ENCODE peak calls at places on chromosomes 3 and 15, in five cellular contexts. N is stomach, C is sigmoid colon, U is Panc1, J is GM12892. L is an unnamed sample.

GRCh38 chr15:89378699-89379422 is 44.2 kb upstream of the POLG start:
- DNase-seq in N (no peak), C (no peak), U (no peak), J (no peak), L (no peak)

GRCh38 chr3:129313983-129314756 is 35.5 kb downstream of the HMCES start:
- DNase-seq in N (no peak), C (no peak), U (no peak), J (no peak), L (peak; percentile 27)

GRCh38 chr3:127103116-127103515 is 89.8 kb upstream of the PRR23E start:
- DNase-seq in N (no peak), C (no peak), U (no peak), J (no peak), L (no peak)

GRCh38 chr3:192444096-192444790 is 283.1 kb downstream of the FGF12 start:
- DNase-seq in N (peak; percentile 67), C (peak; percentile 72), U (peak; percentile 51), J (peak; percentile 17), L (peak; percentile 45)

GRCh38 chr3:128054363-128054762 is 2.1 kb downstream of the SEC61A1 start:
- DNase-seq in N (no peak), C (no peak), U (no peak), J (no peak), L (no peak)

GRCh38 chr3:175212896-175213295 is 353.8 kb downstream of the NAALADL2 start:
- DNase-seq in N (no peak), C (no peak), U (no peak), J (no peak), L (no peak)

GRCh38 chr15:83837946-83838571 is 184.1 kb downstream of the ADAMTSL3 start:
- DNase-seq in N (peak; percentile 27), C (no peak), U (no peak), J (no peak), L (no peak)

GRCh38 chr3:138036572-138036971 is 26.6 kb downstream of the CLDN18 start:
- DNase-seq in N (no peak), C (no peak), U (no peak), J (no peak), L (no peak)

GRCh38 chr3:62143843-62144450 is 229.4 kb downstream of the FEZF2 start:
- DNase-seq in N (no peak), C (no peak), U (no peak), J (no peak), L (no peak)

GRCh38 chr15:82985688-82986441 is at the start of gene RAMAC:
- DNase-seq in N (peak; percentile 95), C (peak; percentile 97), U (peak; percentile 91), J (peak; percentile 72), L (peak; percentile 93)

GRCh38 chr3:161851941-161852566 is 355.4 kb downstream of the OTOL1 start:
- DNase-seq in N (peak; percentile 57), C (peak; percentile 42), U (peak; percentile 52), J (peak; percentile 1), L (peak; percentile 64)

GRCh38 chr15:31871159-31871886 is 159.0 kb upstream of the CHRNA7 start:
- DNase-seq in N (no peak), C (no peak), U (no peak), J (no peak), L (no peak)

GRCh38 chr3:61866143-61866542 is 304.8 kb downstream of the PTPRG start:
- DNase-seq in N (no peak), C (no peak), U (no peak), J (no peak), L (no peak)

GRCh38 chr15:24956131-24956838 is 1.5 kb downstream of the SNRPN start:
- DNase-seq in N (peak; percentile 74), C (peak; percentile 90), U (peak; percentile 25), J (peak; percentile 29), L (peak; percentile 78)

GRCh38 chr15:35450492-35450891 is 95.5 kb downstream of the DPH6 start:
- DNase-seq in N (no peak), C (no peak), U (no peak), J (no peak), L (no peak)

GRCh38 chr3:133892546-133893231 is 3.0 kb downstream of the RAB6B start:
- DNase-seq in N (no peak), C (no peak), U (no peak), J (no peak), L (no peak)

GRCh38 chr3:183317886-183318845 is 65.1 kb downstream of the B3GNT5 start:
- DNase-seq in N (no peak), C (no peak), U (no peak), J (no peak), L (no peak)

GRCh38 chr15:99142562-99142961 is 37.7 kb downstream of the SYNM start:
- DNase-seq in N (no peak), C (no peak), U (no peak), J (no peak), L (no peak)

DNA sequence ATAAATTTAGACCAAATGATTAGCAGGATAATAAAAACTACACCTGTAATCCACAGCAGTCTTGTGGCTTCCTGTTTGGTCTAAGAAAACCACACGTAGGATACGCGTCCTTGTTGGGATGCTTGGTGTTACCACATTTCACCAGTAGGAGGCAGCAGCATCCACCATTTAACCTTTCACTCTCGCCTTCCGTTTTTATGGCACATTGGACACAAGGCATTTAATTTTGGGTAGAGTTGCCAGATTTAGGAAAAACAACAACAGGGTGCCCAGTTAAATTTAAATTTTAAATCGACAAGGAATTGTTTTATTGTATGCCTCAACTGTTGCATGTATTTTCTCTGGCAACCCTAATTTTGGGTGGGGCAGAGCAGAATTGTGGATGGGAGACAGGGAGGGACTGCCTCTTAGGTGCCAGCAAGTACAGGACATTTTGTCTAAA is 6.3 kb downstream of the LRRC31 start:
- DNase-seq in N (peak; percentile 84), C (peak; percentile 69), U (peak; percentile 61), J (no peak), L (peak; percentile 85)
- TF ChIP-seq POLR2AphosphoS5 in N (peak; percentile 87), C (no peak), U (no peak), J (no peak), L (no peak)

GRCh38 chr3:58095471-58096145 is 87.4 kb downstream of the FLNB start:
- DNase-seq in N (no peak), C (peak; percentile 59), U (no peak), J (no peak), L (no peak)

GRCh38 chr3:58093573-58094195 is 85.5 kb downstream of the FLNB start:
- DNase-seq in N (no peak), C (peak; percentile 21), U (no peak), J (no peak), L (no peak)

GRCh38 chr3:58098531-58098930 is 90.3 kb downstream of the FLNB start:
- DNase-seq in N (no peak), C (peak; percentile 37), U (no peak), J (no peak), L (no peak)

GRCh38 chr3:58092516-58092915 is 84.3 kb downstream of the FLNB start:
- DNase-seq in N (no peak), C (no peak), U (no peak), J (no peak), L (no peak)

DNA sequence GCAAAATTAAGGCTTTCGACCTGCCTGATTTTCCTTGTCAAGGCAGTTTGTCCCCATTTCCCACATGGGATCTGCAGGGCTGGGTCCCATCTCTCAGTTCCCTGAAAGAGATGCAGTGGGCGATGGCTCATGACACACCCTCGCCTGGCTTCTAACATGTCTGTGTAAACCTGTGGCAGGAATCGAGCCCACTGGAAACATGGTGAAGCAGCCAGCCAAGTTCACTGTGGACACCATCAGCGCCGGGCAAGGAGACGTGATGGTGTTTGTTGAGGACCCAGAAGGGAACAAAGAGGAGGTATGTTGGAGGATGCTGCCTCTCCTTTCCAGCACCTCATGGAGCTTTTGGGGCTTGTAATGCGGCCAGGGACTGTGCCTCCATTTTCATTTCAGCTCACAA is 86.4 kb downstream of the FLNB start:
- DNase-seq in N (no peak), C (peak; percentile 35), U (no peak), J (no peak), L (no peak)
- TF ChIP-seq POLR2AphosphoS5 in N (no peak), C (no peak), U (no peak), J (no peak), L (no peak)

DNA sequence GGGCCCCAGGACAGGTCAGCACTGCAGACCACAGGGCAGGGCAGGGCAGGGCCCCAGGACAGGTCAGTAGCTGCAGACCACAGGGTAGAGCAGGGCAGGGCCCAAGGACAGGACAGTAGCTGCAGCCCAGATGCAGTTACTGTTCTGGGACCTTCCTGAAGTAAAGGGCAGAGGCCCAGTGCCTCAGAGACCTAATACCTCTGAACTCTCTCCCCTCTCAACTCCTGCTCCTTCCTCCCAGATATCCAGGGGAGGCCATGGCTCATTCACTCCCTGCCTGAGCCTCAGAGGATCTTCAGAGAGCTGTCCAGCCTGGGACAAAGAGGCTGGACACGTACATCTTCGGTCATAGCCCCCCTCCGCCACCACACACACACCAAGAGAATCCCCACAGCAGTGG is 24.4 kb upstream of the BUB1B start:
- DNase-seq in N (no peak), C (no peak), U (no peak), J (no peak), L (no peak)
- TF ChIP-seq POLR2AphosphoS5 in N (no peak), C (no peak), U (no peak), J (no peak), L (no peak)

GRCh38 chr3:143672396-143673165 is 175.7 kb downstream of the SLC9A9 start:
- DNase-seq in N (no peak), C (no peak), U (no peak), J (no peak), L (no peak)

GRCh38 chr3:143671641-143672040 is 176.6 kb downstream of the SLC9A9 start:
- DNase-seq in N (no peak), C (no peak), U (no peak), J (no peak), L (no peak)

GRCh38 chr3:143668385-143668784 is 179.9 kb downstream of the SLC9A9 start:
- DNase-seq in N (no peak), C (no peak), U (no peak), J (no peak), L (no peak)

GRCh38 chr3:143674100-143674968 is 173.9 kb downstream of the SLC9A9 start:
- DNase-seq in N (peak; percentile 73), C (peak; percentile 84), U (peak; percentile 47), J (peak; percentile 35), L (peak; percentile 77)

DNA sequence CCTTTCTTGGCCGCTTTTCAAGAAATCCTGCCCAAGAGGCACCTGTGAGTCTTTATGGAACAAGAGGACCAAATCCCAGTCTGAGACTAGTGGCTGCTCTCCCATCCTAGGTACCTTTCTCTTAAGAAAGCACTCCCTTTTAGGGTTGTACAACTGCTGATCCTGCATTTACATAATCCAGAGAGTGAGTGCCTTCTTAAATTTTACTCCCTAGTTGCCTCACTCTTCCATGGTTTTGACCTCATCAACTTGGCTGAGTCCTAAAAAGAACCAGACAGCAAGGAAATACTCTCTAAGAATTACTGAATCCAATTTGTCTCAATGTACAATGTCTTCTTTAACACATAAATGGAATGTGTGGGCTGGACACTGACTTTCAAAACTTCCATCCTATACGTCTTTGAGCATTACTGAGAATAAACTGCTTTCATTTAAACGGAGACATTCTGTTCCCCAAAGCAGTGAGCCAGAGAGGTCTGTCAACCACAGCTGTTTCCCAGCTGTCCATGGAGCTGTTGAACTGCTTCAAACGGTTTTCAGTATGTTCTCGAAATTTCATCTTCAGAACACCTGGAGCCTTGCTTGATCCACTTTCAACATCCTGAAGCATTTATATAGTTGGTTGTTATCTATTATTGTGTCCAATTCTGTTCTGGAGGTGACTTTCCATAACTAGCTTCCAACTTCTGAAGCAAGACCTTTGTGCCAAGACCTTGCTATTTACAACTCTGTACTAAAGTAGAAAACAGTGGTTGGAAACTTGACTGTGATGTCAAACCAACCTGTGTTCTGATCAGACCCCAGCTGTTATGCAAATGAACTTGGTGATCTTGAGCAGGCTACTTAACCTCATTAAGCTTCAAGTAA is 179.1 kb downstream of the SLC9A9 start:
- DNase-seq in N (no peak), C (no peak), U (no peak), J (no peak), L (peak; percentile 29)
- TF ChIP-seq POLR2AphosphoS5 in N (peak; percentile 21), C (peak; percentile 41), U (no peak), J (no peak), L (peak; percentile 49)

GRCh38 chr3:184477940-184478339 is 83.6 kb upstream of the EPHB3 start:
- DNase-seq in N (no peak), C (no peak), U (no peak), J (no peak), L (no peak)
- TF ChIP-seq POLR2AphosphoS5 in N (no peak), C (no peak), U (no peak), J (no peak), L (no peak)

L was measured in transverse colon.